ENCODE peak calls at places on chromosomes 13 and 19, in five cellular contexts. One of them, this sample, is unnamed.
A peak's percentile ranks its signal among the peaks of the same experiment; 100 is the strongest.

GRCh38 chr13:90717451-90717936 is 630.0 kb upstream of the MIR17HG start:
- DNase-seq in right cardiac atrium: no peak
- DNase-seq in pancreas: no peak
- DNase-seq in IMR-90: peak; percentile 10
- DNase-seq in adrenal gland: peak; percentile 52
- DNase-seq in this sample: no peak

GRCh38 chr13:43543331-43543730 is 243.4 kb downstream of the ENOX1 start:
- DNase-seq in adrenal gland: no peak
- DNase-seq in pancreas: no peak
- DNase-seq in IMR-90: peak; percentile 52
- DNase-seq in right cardiac atrium: no peak
- DNase-seq in this sample: no peak

GRCh38 chr13:108026671-108027410 is 188.5 kb downstream of the LIG4 start:
- DNase-seq in adrenal gland: no peak
- DNase-seq in right cardiac atrium: no peak
- DNase-seq in IMR-90: no peak
- DNase-seq in pancreas: no peak
- DNase-seq in this sample: no peak

GRCh38 chr13:94330552-94331071 is 148.9 kb downstream of the DCT start:
- DNase-seq in IMR-90: no peak
- DNase-seq in right cardiac atrium: no peak
- DNase-seq in pancreas: no peak
- DNase-seq in adrenal gland: no peak
- DNase-seq in this sample: no peak

GRCh38 chr19:37362733-37363132 is 8.2 kb upstream of the ZNF527 start:
- DNase-seq in adrenal gland: no peak
- DNase-seq in IMR-90: no peak
- DNase-seq in right cardiac atrium: no peak
- DNase-seq in pancreas: no peak
- DNase-seq in this sample: no peak

GRCh38 chr19:57552432-57552831 is 7.2 kb downstream of the ZNF550 start:
- DNase-seq in pancreas: no peak
- DNase-seq in adrenal gland: no peak
- DNase-seq in IMR-90: no peak
- DNase-seq in right cardiac atrium: no peak
- DNase-seq in this sample: no peak

GRCh38 chr19:13436352-13436751 is 69.9 kb downstream of the CACNA1A start:
- DNase-seq in adrenal gland: no peak
- DNase-seq in pancreas: no peak
- DNase-seq in IMR-90: no peak
- DNase-seq in right cardiac atrium: no peak
- DNase-seq in this sample: no peak

GRCh38 chr13:24503376-24503690 is 9.2 kb downstream of the PARP4 start:
- DNase-seq in adrenal gland: no peak
- DNase-seq in pancreas: no peak
- DNase-seq in IMR-90: no peak
- DNase-seq in right cardiac atrium: no peak
- DNase-seq in this sample: no peak

GRCh38 chr19:6740589-6741348 is 1.3 kb downstream of the TRIP10 start:
- DNase-seq in IMR-90: peak; percentile 19
- DNase-seq in right cardiac atrium: peak; percentile 91
- DNase-seq in adrenal gland: peak; percentile 27
- DNase-seq in pancreas: peak; percentile 59
- DNase-seq in this sample: peak; percentile 90

GRCh38 chr13:32639502-32640105 is 53.4 kb downstream of the PDS5B start:
- DNase-seq in IMR-90: peak; percentile 77
- DNase-seq in adrenal gland: peak; percentile 75
- DNase-seq in pancreas: peak; percentile 43
- DNase-seq in right cardiac atrium: peak; percentile 55
- DNase-seq in this sample: no peak

GRCh38 chr13:35549481-35549880 is 73.0 kb upstream of the MAB21L1 start:
- DNase-seq in pancreas: no peak
- DNase-seq in right cardiac atrium: no peak
- DNase-seq in IMR-90: peak; percentile 43
- DNase-seq in adrenal gland: peak; percentile 20
- DNase-seq in this sample: no peak

GRCh38 chr13:98216135-98216565 is 39.1 kb upstream of the RNF113B start:
- DNase-seq in IMR-90: peak; percentile 93
- DNase-seq in adrenal gland: peak; percentile 94
- DNase-seq in right cardiac atrium: peak; percentile 73
- DNase-seq in pancreas: peak; percentile 51
- DNase-seq in this sample: no peak

GRCh38 chr13:108288741-108289140 is 19.2 kb downstream of the TNFSF13B start:
- DNase-seq in right cardiac atrium: no peak
- DNase-seq in adrenal gland: no peak
- DNase-seq in IMR-90: no peak
- DNase-seq in pancreas: no peak
- DNase-seq in this sample: no peak

GRCh38 chr19:13153627-13154240 is 3.5 kb downstream of the IER2 start:
- DNase-seq in pancreas: peak; percentile 68
- DNase-seq in IMR-90: no peak
- DNase-seq in right cardiac atrium: peak; percentile 82
- DNase-seq in adrenal gland: peak; percentile 52
- DNase-seq in this sample: no peak

GRCh38 chr13:101915333-101915732 is 462.9 kb downstream of the ITGBL1 start:
- DNase-seq in pancreas: no peak
- DNase-seq in right cardiac atrium: no peak
- DNase-seq in IMR-90: no peak
- DNase-seq in adrenal gland: no peak
- DNase-seq in this sample: no peak

GRCh38 chr19:48508729-48509310 is 2.8 kb downstream of the LMTK3 start:
- DNase-seq in adrenal gland: no peak
- DNase-seq in pancreas: no peak
- DNase-seq in IMR-90: no peak
- DNase-seq in right cardiac atrium: peak; percentile 43
- DNase-seq in this sample: no peak

GRCh38 chr19:8238251-8238650 is 29.1 kb downstream of the CERS4 start:
- DNase-seq in pancreas: peak; percentile 82
- DNase-seq in IMR-90: no peak
- DNase-seq in adrenal gland: no peak
- DNase-seq in right cardiac atrium: no peak
- DNase-seq in this sample: no peak

GRCh38 chr19:4636151-4636717 is 3.1 kb upstream of the TNFAIP8L1 start:
- DNase-seq in right cardiac atrium: peak; percentile 92
- DNase-seq in pancreas: peak; percentile 66
- DNase-seq in IMR-90: peak; percentile 34
- DNase-seq in adrenal gland: peak; percentile 60
- DNase-seq in this sample: peak; percentile 65

GRCh38 chr19:38838208-38838985 is 6.8 kb upstream of the ECH1 start:
- DNase-seq in IMR-90: no peak
- DNase-seq in pancreas: peak; percentile 55
- DNase-seq in adrenal gland: no peak
- DNase-seq in right cardiac atrium: peak; percentile 33
- DNase-seq in this sample: no peak

GRCh38 chr13:29496241-29496712 is 99.2 kb downstream of the SLC7A1 start:
- DNase-seq in adrenal gland: no peak
- DNase-seq in pancreas: peak; percentile 92
- DNase-seq in right cardiac atrium: no peak
- DNase-seq in IMR-90: no peak
- DNase-seq in this sample: no peak

GRCh38 chr19:41023193-41023592 is 32.1 kb downstream of the CYP2B6 start:
- DNase-seq in adrenal gland: no peak
- DNase-seq in IMR-90: no peak
- DNase-seq in pancreas: no peak
- DNase-seq in right cardiac atrium: no peak
- DNase-seq in this sample: no peak

GRCh38 chr13:113121183-113121927 is 1.2 kb upstream of the F10 start:
- DNase-seq in right cardiac atrium: no peak
- DNase-seq in adrenal gland: no peak
- DNase-seq in pancreas: no peak
- DNase-seq in IMR-90: no peak
- DNase-seq in this sample: peak; percentile 20

GRCh38 chr13:113121928-113122420 is 625 bp upstream of the F10 start:
- DNase-seq in pancreas: no peak
- DNase-seq in adrenal gland: no peak
- DNase-seq in right cardiac atrium: no peak
- DNase-seq in IMR-90: no peak
- DNase-seq in this sample: peak; percentile 56

GRCh38 chr13:113123226-113124150 is 889 bp downstream of the F10 start:
- DNase-seq in adrenal gland: no peak
- DNase-seq in IMR-90: no peak
- DNase-seq in right cardiac atrium: no peak
- DNase-seq in pancreas: no peak
- DNase-seq in this sample: no peak

GRCh38 chr13:113124211-113125025 is 1.8 kb downstream of the F10 start:
- DNase-seq in IMR-90: no peak
- DNase-seq in right cardiac atrium: no peak
- DNase-seq in pancreas: no peak
- DNase-seq in adrenal gland: no peak
- DNase-seq in this sample: no peak

GRCh38 chr13:113122571-113123225 is at the start of gene F10:
- DNase-seq in right cardiac atrium: peak; percentile 91
- DNase-seq in IMR-90: peak; percentile 75
- DNase-seq in pancreas: peak; percentile 43
- DNase-seq in adrenal gland: peak; percentile 83
- DNase-seq in this sample: peak; percentile 79
- H3K27ac ChIP-seq in right cardiac atrium: peak within 1 kb of the TSS; percentile 53
- H3K27ac ChIP-seq in IMR-90: peak within 1 kb of the TSS; percentile 0
- H3K27ac ChIP-seq in pancreas: no peak within 1 kb of the TSS
- H3K27ac ChIP-seq in adrenal gland: peak within 1 kb of the TSS; percentile 50
- H3K27ac ChIP-seq in this sample: no peak within 1 kb of the TSS

GRCh38 chr13:111900390-111901180 is 166.4 kb upstream of the SOX1 start:
- DNase-seq in IMR-90: no peak
- DNase-seq in adrenal gland: no peak
- DNase-seq in right cardiac atrium: no peak
- DNase-seq in pancreas: no peak
- DNase-seq in this sample: no peak
- H3K27ac ChIP-seq in IMR-90: no peak overlapping the region
- H3K27ac ChIP-seq in adrenal gland: no peak overlapping the region
- H3K27ac ChIP-seq in right cardiac atrium: no peak overlapping the region
- H3K27ac ChIP-seq in pancreas: no peak overlapping the region
- H3K27ac ChIP-seq in this sample: no peak overlapping the region

GRCh38 chr19:33471111-33471996 is 50.2 kb downstream of the PEPD start:
- DNase-seq in pancreas: no peak
- DNase-seq in IMR-90: no peak
- DNase-seq in right cardiac atrium: no peak
- DNase-seq in adrenal gland: no peak
- DNase-seq in this sample: no peak

GRCh38 chr19:33472696-33473624 is 48.6 kb downstream of the PEPD start:
- DNase-seq in right cardiac atrium: no peak
- DNase-seq in IMR-90: peak; percentile 99
- DNase-seq in pancreas: no peak
- DNase-seq in adrenal gland: peak; percentile 50
- DNase-seq in this sample: peak; percentile 49

GRCh38 chr19:33476151-33476707 is 45.4 kb downstream of the PEPD start:
- DNase-seq in right cardiac atrium: no peak
- DNase-seq in pancreas: no peak
- DNase-seq in adrenal gland: no peak
- DNase-seq in IMR-90: no peak
- DNase-seq in this sample: no peak

GRCh38 chr19:33470686-33471085 is 50.9 kb downstream of the PEPD start:
- DNase-seq in pancreas: no peak
- DNase-seq in adrenal gland: no peak
- DNase-seq in right cardiac atrium: no peak
- DNase-seq in IMR-90: no peak
- DNase-seq in this sample: peak; percentile 15

GRCh38 chr19:33473644-33474305 is 47.8 kb downstream of the PEPD start:
- DNase-seq in IMR-90: peak; percentile 55
- DNase-seq in adrenal gland: no peak
- DNase-seq in right cardiac atrium: no peak
- DNase-seq in pancreas: no peak
- DNase-seq in this sample: no peak
- H3K27ac ChIP-seq in IMR-90: no peak overlapping the region
- H3K27ac ChIP-seq in adrenal gland: peak overlapping the region; percentile 34
- H3K27ac ChIP-seq in right cardiac atrium: no peak overlapping the region
- H3K27ac ChIP-seq in pancreas: no peak overlapping the region
- H3K27ac ChIP-seq in this sample: no peak overlapping the region

DNA sequence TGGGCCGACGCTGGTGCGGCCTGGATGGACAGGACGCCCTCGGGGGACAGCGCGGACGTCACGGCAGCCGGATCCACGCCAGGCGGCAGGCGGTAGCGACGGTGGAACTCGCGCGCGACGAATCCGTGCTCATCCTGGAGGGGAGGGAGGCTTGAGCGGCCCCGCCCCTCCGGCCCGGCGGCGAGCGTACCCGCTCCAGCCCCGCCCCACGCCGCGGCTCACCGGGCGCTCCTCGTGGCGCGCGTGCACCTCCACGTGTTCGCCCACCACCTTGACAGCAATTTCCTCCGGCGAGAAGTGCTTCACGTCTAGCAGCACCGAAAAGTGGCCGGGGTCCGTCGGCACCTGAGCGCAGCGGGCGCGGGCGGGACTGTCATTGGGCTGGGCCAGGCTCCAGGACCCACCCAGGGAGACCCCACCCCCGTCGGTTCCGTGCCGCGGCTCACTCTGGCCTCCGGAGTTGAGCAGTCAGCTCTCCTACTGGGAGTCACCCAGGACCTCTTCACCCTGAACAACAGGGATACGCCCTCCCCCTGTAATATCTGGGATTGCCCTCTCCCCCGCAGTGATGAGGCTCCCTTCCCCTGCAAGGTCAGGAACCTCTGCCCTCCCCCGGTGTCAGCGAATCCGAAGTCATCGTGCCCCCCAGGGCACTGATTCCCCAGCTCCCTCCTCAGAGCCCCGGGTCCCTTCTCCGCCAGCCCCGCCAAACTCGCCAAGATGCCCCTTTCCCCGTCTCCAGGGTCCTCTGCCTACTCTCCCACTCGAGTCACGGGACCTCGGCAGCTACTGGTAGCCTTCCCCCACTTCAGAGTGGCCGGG is 1.1 kb downstream of the HSPB6 start:
- DNase-seq in adrenal gland: peak; percentile 93
- DNase-seq in right cardiac atrium: peak; percentile 97
- DNase-seq in IMR-90: peak; percentile 55
- DNase-seq in pancreas: peak; percentile 51
- DNase-seq in this sample: peak; percentile 84
- H3K27ac ChIP-seq in adrenal gland: peak overlapping the region; percentile 97
- H3K27ac ChIP-seq in right cardiac atrium: peak overlapping the region; percentile 97
- H3K27ac ChIP-seq in IMR-90: peak overlapping the region; percentile 97
- H3K27ac ChIP-seq in pancreas: peak overlapping the region; percentile 87
- H3K27ac ChIP-seq in this sample: peak overlapping the region; percentile 86